ENCODE peak calls at places on chromosomes 6 and 20, in six cellular contexts. B, D, R, E, O and H are unnamed samples.

GRCh38 chr6:129859524-129859923 is 1.6 kb downstream of the TMEM244 start:
- DNase-seq in B (no peak), D (no peak), E (no peak), O (peak), R (no peak), H (no peak)

GRCh38 chr6:156425374-156425773 is 351.8 kb upstream of the ARID1B start:
- DNase-seq in O (peak), D (no peak), E (no peak), B (peak), R (peak), H (no peak)

GRCh38 chr20:57611605-57612311 is 8.5 kb downstream of the ZBP1 start:
- DNase-seq in D (no peak), O (no peak), R (no peak), B (no peak), E (no peak), H (no peak)

GRCh38 chr6:131476362-131476761 is 96.7 kb upstream of the ARG1 start:
- DNase-seq in E (no peak), B (no peak), D (no peak), R (no peak), O (no peak), H (no peak)

GRCh38 chr6:139240161-139241010 is 51.4 kb downstream of the TXLNB start:
- DNase-seq in D (no peak), O (peak), R (no peak), E (no peak), B (peak), H (peak)

GRCh38 chr6:136076496-136076895 is 173.6 kb downstream of the MTFR2 start:
- DNase-seq in D (no peak), B (no peak), E (no peak), O (peak), R (no peak), H (no peak)

GRCh38 chr6:64062960-64063683 is 427.5 kb downstream of the PHF3 start:
- DNase-seq in B (no peak), O (peak), D (no peak), E (no peak), R (no peak), H (no peak)

GRCh38 chr6:33607784-33608161 is 13.3 kb upstream of the ITPR3 start:
- DNase-seq in O (no peak), D (no peak), E (peak), R (no peak), B (no peak), H (no peak)

GRCh38 chr6:158697798-158698197 is 47.9 kb downstream of the SYTL3 start:
- DNase-seq in R (no peak), E (no peak), B (no peak), O (peak), D (no peak), H (no peak)

GRCh38 chr20:11246251-11246775 is 572.5 kb upstream of the JAG1 start:
- DNase-seq in E (no peak), R (no peak), D (no peak), O (no peak), B (no peak), H (no peak)

GRCh38 chr6:100460650-100461204 is 4.0 kb downstream of the SIM1 start:
- DNase-seq in D (peak), R (no peak), B (no peak), O (no peak), E (peak), H (no peak)

GRCh38 chr20:13279171-13279570 is 58.1 kb downstream of the ISM1 start:
- DNase-seq in B (no peak), E (no peak), O (peak), D (no peak), R (no peak), H (no peak)

GRCh38 chr6:9095671-9096260 is 660.4 kb upstream of the SLC35B3 start:
- DNase-seq in D (no peak), O (no peak), R (no peak), B (no peak), E (no peak), H (no peak)

GRCh38 chr20:17419459-17419858 is 111.7 kb downstream of the BFSP1 start:
- DNase-seq in B (no peak), O (no peak), R (no peak), D (no peak), E (no peak), H (no peak)

GRCh38 chr20:25196701-25197120 is 1.2 kb downstream of the ENTPD6 start:
- DNase-seq in O (no peak), R (no peak), B (no peak), E (peak), D (no peak), H (no peak)

GRCh38 chr20:32727663-32728062 is 15.6 kb downstream of the COMMD7 start:
- DNase-seq in E (no peak), R (no peak), O (peak), D (no peak), B (peak), H (peak)

GRCh38 chr6:109389650-109390274 is 7.5 kb upstream of the CD164 start:
- DNase-seq in O (peak), E (no peak), B (no peak), D (no peak), R (peak), H (no peak)

GRCh38 chr20:46230811-46231282 is 77.5 kb downstream of the CDH22 start:
- DNase-seq in D (peak), B (no peak), E (no peak), O (peak), R (no peak), H (no peak)

GRCh38 chr6:136669299-136669699 is 119.1 kb upstream of the MAP7 start:
- DNase-seq in O (peak), D (no peak), B (peak), E (no peak), R (no peak), H (peak)

GRCh38 chr6:170019259-170020040 is 268.0 kb downstream of the ERMARD start:
- DNase-seq in O (peak), R (no peak), B (no peak), D (peak), E (no peak), H (peak)

GRCh38 chr6:35019171-35019570 is 122.0 kb downstream of the TCP11 start:
- DNase-seq in B (no peak), R (no peak), D (no peak), O (no peak), E (no peak), H (no peak)

GRCh38 chr20:19411811-19412210 is 199.4 kb downstream of the SLC24A3 start:
- DNase-seq in R (no peak), E (no peak), O (no peak), B (no peak), D (no peak), H (no peak)

GRCh38 chr6:30787954-30788353 is 43.6 kb upstream of the IER3 start:
- DNase-seq in B (peak), R (no peak), D (no peak), O (no peak), E (no peak), H (no peak)

GRCh38 chr6:30790734-30791383 is 46.5 kb upstream of the IER3 start:
- DNase-seq in R (no peak), E (no peak), B (no peak), O (no peak), D (peak), H (no peak)

GRCh38 chr6:30793521-30794194 is 49.3 kb upstream of the IER3 start:
- DNase-seq in B (no peak), D (no peak), R (no peak), E (peak), O (peak), H (no peak)

DNA sequence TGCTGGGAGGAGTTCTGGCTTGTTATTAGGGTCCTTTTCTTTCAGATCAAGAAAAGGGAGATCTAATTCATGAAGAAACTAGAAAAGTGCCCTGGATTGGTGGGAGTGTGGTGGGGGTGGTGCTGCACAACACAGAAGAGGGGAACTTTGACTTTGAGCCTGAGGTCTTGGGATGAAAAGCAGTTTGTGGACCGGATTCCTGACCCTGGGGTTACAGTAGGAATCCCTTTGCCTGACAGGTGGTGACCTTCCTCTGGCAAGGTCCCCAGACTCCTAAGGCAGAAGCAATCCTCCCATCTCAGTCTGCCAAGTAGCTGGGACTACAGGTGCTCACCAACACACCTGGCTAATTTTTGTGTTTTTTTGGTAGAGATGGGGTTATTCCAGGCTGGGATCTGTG is 45.3 kb upstream of the IER3 start:
- DNase-seq in R (no peak), E (no peak), O (no peak), B (no peak), D (no peak), H (no peak)
- TF ChIP-seq CTCF in R (no peak), E (no peak), O (no peak), B (no peak), D (no peak), H (no peak)

GRCh38 chr6:26156105-26156849 is 69.0 kb downstream of the HFE start:
- DNase-seq in E (peak), B (no peak), O (peak), D (peak), R (peak), H (peak)

GRCh38 chr6:26157838-26158580 is 70.8 kb downstream of the HFE start:
- DNase-seq in B (peak), D (peak), E (peak), R (peak), O (peak), H (peak)

GRCh38 chr6:26157150-26157837 is 70.1 kb downstream of the HFE start:
- DNase-seq in B (peak), D (peak), R (peak), O (no peak), E (peak), H (no peak)

GRCh38 chr6:26155066-26155925 is 68.1 kb downstream of the HFE start:
- DNase-seq in D (no peak), B (no peak), E (peak), O (no peak), R (peak), H (no peak)

GRCh38 chr6:26156850-26157149 is 69.6 kb downstream of the HFE start:
- DNase-seq in E (no peak), D (no peak), O (no peak), R (peak), B (no peak), H (no peak)
- TF ChIP-seq CTCF in E (no peak), D (no peak), O (no peak), R (no peak), B (no peak), H (no peak)

GRCh38 chr20:61437280-61438206 is 185.5 kb downstream of the CDH4 start:
- DNase-seq in R (no peak), B (no peak), D (peak), E (no peak), O (peak), H (peak)
- TF ChIP-seq CTCF in R (no peak), B (no peak), D (no peak), E (no peak), O (no peak), H (no peak)

GRCh38 chr20:47784599-47785320 is 521 bp downstream of the SULF2 start:
- DNase-seq in R (peak), B (no peak), O (peak), E (peak), D (peak), H (no peak)
- TF ChIP-seq CTCF in R (no peak), B (peak), O (peak), E (no peak), D (no peak), H (peak)

GRCh38 chr6:143210420-143210819 is 149.7 kb downstream of the AIG1 start:
- DNase-seq in D (no peak), B (no peak), O (no peak), E (no peak), R (no peak), H (no peak)
- TF ChIP-seq CTCF in D (no peak), B (no peak), O (no peak), E (no peak), R (no peak), H (no peak)

GRCh38 chr6:52388790-52389189 is 26.8 kb downstream of the PAQR8 start:
- DNase-seq in D (no peak), R (no peak), B (no peak), E (no peak), O (no peak), H (no peak)

GRCh38 chr6:52391599-52391998 is 28.5 kb upstream of the EFHC1 start:
- DNase-seq in O (no peak), B (no peak), R (no peak), D (no peak), E (no peak), H (no peak)

GRCh38 chr6:52390361-52390727 is 28.4 kb downstream of the PAQR8 start:
- DNase-seq in B (peak), E (peak), O (peak), D (no peak), R (no peak), H (no peak)

GRCh38 chr6:52389264-52389625 is 27.3 kb downstream of the PAQR8 start:
- DNase-seq in B (no peak), O (no peak), R (no peak), E (no peak), D (no peak), H (no peak)

GRCh38 chr6:52389626-52390360 is 27.8 kb downstream of the PAQR8 start:
- DNase-seq in E (peak), D (no peak), B (no peak), R (no peak), O (peak), H (no peak)
- TF ChIP-seq CTCF in E (no peak), D (no peak), B (no peak), R (no peak), O (no peak), H (no peak)